ENCODE peak calls at places on chromosomes 3 and 15, in ten cellular contexts. A is CD4-positive, CD25-positive, alpha-beta regulatory T cell; I is GM23248; M is AG10803; E is DND-41; R is GM06990; P is left ventricle myocardium inferior; J is lower lobe of right lung; S is colonic mucosa; C is WERI-Rb-1. O is an unnamed sample.

GRCh38 chr3:12489832-12490231 is 5.6 kb downstream of the TSEN2 start:
- DNase-seq in A (no peak), I (no peak), M (peak), E (no peak), R (no peak), P (no peak), J (no peak), S (no peak), C (no peak), O (no peak)

GRCh38 chr15:66721501-66721937 is 19.5 kb downstream of the SMAD6 start:
- DNase-seq in A (peak), I (peak), M (no peak), E (peak), R (no peak), P (no peak), J (no peak), S (no peak), C (no peak), O (no peak)

GRCh38 chr3:179071161-179071568 is 444 bp downstream of the ZMAT3 start:
- DNase-seq in A (peak), I (peak), M (peak), E (peak), R (peak), P (no peak), J (no peak), S (peak), C (peak), O (no peak)

GRCh38 chr3:104606812-104607211 is 759.9 kb upstream of the ALCAM start:
- DNase-seq in A (no peak), I (no peak), M (no peak), E (peak), R (no peak), P (no peak), J (no peak), S (no peak), C (no peak), O (no peak)

GRCh38 chr15:57647071-57647790 is 55.5 kb downstream of the MYZAP start:
- DNase-seq in A (no peak), I (peak), M (no peak), E (no peak), R (no peak), P (no peak), J (no peak), S (no peak), C (no peak), O (no peak)

GRCh38 chr3:359672-360071 is 163.1 kb downstream of the CHL1 start:
- DNase-seq in A (no peak), I (no peak), M (no peak), E (no peak), R (no peak), P (no peak), J (no peak), S (no peak), C (no peak), O (no peak)

GRCh38 chr3:72973031-72973723 is 23.4 kb upstream of the PPP4R2 start:
- DNase-seq in A (no peak), I (no peak), M (no peak), E (no peak), R (no peak), P (no peak), J (no peak), S (peak), C (peak), O (no peak)

GRCh38 chr3:48991851-48992545 is 2.0 kb downstream of the P4HTM start:
- DNase-seq in A (no peak), I (peak), M (no peak), E (no peak), R (no peak), P (no peak), J (no peak), S (no peak), C (no peak), O (no peak)

GRCh38 chr15:80055933-80056332 is 3.5 kb upstream of the ZFAND6 start:
- DNase-seq in A (no peak), I (no peak), M (no peak), E (no peak), R (no peak), P (no peak), J (no peak), S (no peak), C (no peak), O (no peak)

GRCh38 chr15:89577776-89578115 is 2.5 kb downstream of the TICRR start:
- DNase-seq in A (no peak), I (no peak), M (no peak), E (no peak), R (no peak), P (no peak), J (no peak), S (no peak), C (no peak), O (no peak)

GRCh38 chr3:99850608-99851007 is 32.9 kb downstream of the CMSS1 start:
- DNase-seq in A (no peak), I (no peak), M (no peak), E (no peak), R (no peak), P (no peak), J (no peak), S (no peak), C (no peak), O (no peak)

GRCh38 chr3:105367063-105367405 is 325 bp downstream of the ALCAM start:
- DNase-seq in A (no peak), I (peak), M (no peak), E (peak), R (peak), P (no peak), J (peak), S (peak), C (peak), O (no peak)

GRCh38 chr3:194950906-194951628 is 265.4 kb downstream of the FAM43A start:
- DNase-seq in A (no peak), I (no peak), M (no peak), E (no peak), R (no peak), P (no peak), J (no peak), S (no peak), C (no peak), O (no peak)

GRCh38 chr3:160921020-160921635 is 165.1 kb downstream of the PPM1L start:
- DNase-seq in A (peak), I (peak), M (peak), E (no peak), R (no peak), P (no peak), J (no peak), S (no peak), C (peak), O (peak)

GRCh38 chr3:112676659-112677234 is 35.8 kb upstream of the CCDC80 start:
- DNase-seq in A (peak), I (peak), M (peak), E (no peak), R (peak), P (peak), J (peak), S (peak), C (no peak), O (peak)

GRCh38 chr15:41827290-41827879 is 507 bp upstream of the JMJD7 start:
- DNase-seq in A (no peak), I (no peak), M (no peak), E (peak), R (no peak), P (peak), J (no peak), S (peak), C (no peak), O (no peak)

GRCh38 chr15:52331490-52332240 is 36.1 kb upstream of the MYO5C start:
- DNase-seq in A (peak), I (peak), M (peak), E (peak), R (peak), P (no peak), J (no peak), S (no peak), C (peak), O (no peak)

GRCh38 chr3:141345951-141346817 is 22.1 kb upstream of the ZBTB38 start:
- DNase-seq in A (no peak), I (no peak), M (no peak), E (no peak), R (no peak), P (no peak), J (no peak), S (peak), C (peak), O (no peak)

GRCh38 chr15:64163662-64164362 is 990 bp upstream of the PPIB start:
- DNase-seq in A (no peak), I (peak), M (no peak), E (no peak), R (no peak), P (no peak), J (peak), S (peak), C (no peak), O (no peak)

GRCh38 chr3:190618349-190619030 is 104.6 kb downstream of the IL1RAP start:
- DNase-seq in A (peak), I (no peak), M (no peak), E (no peak), R (peak), P (no peak), J (no peak), S (no peak), C (no peak), O (no peak)

GRCh38 chr15:26126819-26127387 is 263.8 kb upstream of the ATP10A start:
- DNase-seq in A (no peak), I (no peak), M (no peak), E (no peak), R (no peak), P (no peak), J (no peak), S (no peak), C (no peak), O (no peak)

GRCh38 chr3:123028233-123028828 is 768 bp upstream of the SEMA5B start:
- DNase-seq in A (peak), I (peak), M (peak), E (peak), R (peak), P (no peak), J (no peak), S (peak), C (peak), O (peak)

GRCh38 chr15:44471885-44472284 is 44.5 kb downstream of the CTDSPL2 start:
- DNase-seq in A (no peak), I (no peak), M (peak), E (no peak), R (no peak), P (no peak), J (no peak), S (no peak), C (no peak), O (no peak)

GRCh38 chr3:126083511-126083912 is 412 bp downstream of the SLC41A3 start:
- DNase-seq in A (peak), I (peak), M (peak), E (peak), R (peak), P (peak), J (peak), S (peak), C (peak), O (no peak)

GRCh38 chr15:51227967-51228783 is 110.2 kb downstream of the CYP19A1 start:
- DNase-seq in A (peak), I (peak), M (peak), E (peak), R (peak), P (no peak), J (no peak), S (no peak), C (no peak), O (peak)

GRCh38 chr15:78415284-78415683 is 22.7 kb upstream of the IREB2 start:
- DNase-seq in A (no peak), I (peak), M (peak), E (no peak), R (no peak), P (no peak), J (no peak), S (no peak), C (peak), O (no peak)

GRCh38 chr3:14177580-14178246 is 688 bp downstream of the XPC start:
- DNase-seq in A (no peak), I (no peak), M (no peak), E (no peak), R (no peak), P (no peak), J (no peak), S (no peak), C (no peak), O (no peak)

GRCh38 chr3:94004301-94004910 is 24.0 kb downstream of the STX19 start:
- DNase-seq in A (peak), I (peak), M (peak), E (no peak), R (no peak), P (no peak), J (no peak), S (no peak), C (no peak), O (peak)

GRCh38 chr3:152373379-152373778 is 104.7 kb downstream of the MBNL1 start:
- DNase-seq in A (no peak), I (no peak), M (no peak), E (no peak), R (no peak), P (no peak), J (no peak), S (no peak), C (no peak), O (no peak)

GRCh38 chr15:68224546-68225250 is 4.8 kb downstream of the CLN6 start:
- DNase-seq in A (no peak), I (no peak), M (no peak), E (peak), R (no peak), P (no peak), J (no peak), S (no peak), C (no peak), O (no peak)

GRCh38 chr15:79682851-79683288 is 213.9 kb downstream of the MTHFS start:
- DNase-seq in A (no peak), I (peak), M (peak), E (no peak), R (no peak), P (no peak), J (no peak), S (no peak), C (no peak), O (peak)

GRCh38 chr3:28940530-28940929 is 340.3 kb upstream of the RBMS3 start:
- DNase-seq in A (peak), I (peak), M (peak), E (no peak), R (peak), P (no peak), J (no peak), S (peak), C (no peak), O (peak)

GRCh38 chr3:33439421-33440327 is 531 bp downstream of the UBP1 start:
- DNase-seq in A (peak), I (peak), M (peak), E (peak), R (peak), P (peak), J (peak), S (peak), C (peak), O (no peak)

GRCh38 chr15:70195171-70195807 is 97.6 kb upstream of the TLE3 start:
- DNase-seq in A (no peak), I (no peak), M (no peak), E (no peak), R (no peak), P (no peak), J (no peak), S (no peak), C (no peak), O (no peak)

GRCh38 chr3:47370887-47371697 is 9.7 kb upstream of the PTPN23 start:
- DNase-seq in A (peak), I (peak), M (no peak), E (peak), R (no peak), P (no peak), J (no peak), S (peak), C (peak), O (no peak)

GRCh38 chr15:40265875-40266274 is 17.0 kb downstream of the ANKRD63 start:
- DNase-seq in A (no peak), I (no peak), M (no peak), E (no peak), R (no peak), P (no peak), J (no peak), S (no peak), C (no peak), O (no peak)

GRCh38 chr15:40266828-40267304 is 16.0 kb downstream of the ANKRD63 start:
- DNase-seq in A (no peak), I (peak), M (peak), E (no peak), R (no peak), P (no peak), J (peak), S (no peak), C (no peak), O (peak)

GRCh38 chr15:40265355-40265754 is 17.5 kb downstream of the ANKRD63 start:
- DNase-seq in A (no peak), I (no peak), M (no peak), E (no peak), R (no peak), P (no peak), J (no peak), S (no peak), C (no peak), O (no peak)

GRCh38 chr15:40264321-40265153 is 18.3 kb downstream of the ANKRD63 start:
- DNase-seq in A (no peak), I (no peak), M (no peak), E (no peak), R (no peak), P (no peak), J (no peak), S (no peak), C (no peak), O (no peak)

DNA sequence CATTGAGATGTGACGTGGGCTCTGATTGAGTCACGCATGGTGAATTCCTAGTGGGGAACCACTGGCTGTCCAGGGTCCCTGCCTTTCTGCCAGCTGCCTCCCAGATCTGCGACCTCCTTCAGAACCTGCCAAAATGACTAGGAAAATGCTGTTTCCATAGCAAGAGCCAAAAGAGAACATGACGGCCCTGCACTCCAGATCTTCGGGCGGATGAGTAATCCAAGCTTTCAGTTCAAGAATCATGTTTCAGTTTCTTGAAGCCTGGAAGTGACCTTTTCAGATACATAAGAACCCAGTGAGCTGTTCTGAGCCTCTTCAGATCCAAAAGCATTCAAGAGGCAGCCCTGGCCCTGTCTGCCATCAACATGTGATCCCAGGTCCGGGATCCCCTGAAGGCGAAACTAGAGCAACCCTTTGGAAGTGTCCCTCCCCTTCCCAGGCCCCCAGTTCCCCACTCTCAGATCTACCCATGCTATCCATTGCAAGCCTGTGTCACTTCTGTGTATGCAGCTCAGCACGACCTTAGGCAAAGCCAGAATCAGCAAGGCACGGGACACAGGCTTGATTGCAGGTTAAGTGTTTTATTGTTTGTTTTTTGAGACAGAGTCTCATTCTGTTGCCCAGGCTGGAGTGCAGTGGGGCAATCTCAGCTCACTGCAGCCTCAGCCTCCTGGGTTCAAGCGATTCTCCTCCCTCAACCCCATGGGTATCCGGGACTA is 19.7 kb downstream of the ANKRD63 start:
- DNase-seq in A (no peak), I (peak), M (peak), E (no peak), R (no peak), P (no peak), J (no peak), S (no peak), C (no peak), O (no peak)
- H3K4me3 ChIP-seq in A (no peak), I (no peak), M (no peak), E (no peak), R (no peak), P (no peak), J (no peak), S (no peak), C (no peak), O (no peak)

GRCh38 chr15:55993111-55993803 is at the start of gene NEDD4:
- DNase-seq in A (peak), I (peak), M (peak), E (peak), R (peak), P (peak), J (peak), S (peak), C (peak), O (peak)
- H3K4me3 ChIP-seq in A (peak), I (peak), M (peak), E (peak), R (peak), P (peak), J (peak), S (peak), C (peak), O (peak)

DNA sequence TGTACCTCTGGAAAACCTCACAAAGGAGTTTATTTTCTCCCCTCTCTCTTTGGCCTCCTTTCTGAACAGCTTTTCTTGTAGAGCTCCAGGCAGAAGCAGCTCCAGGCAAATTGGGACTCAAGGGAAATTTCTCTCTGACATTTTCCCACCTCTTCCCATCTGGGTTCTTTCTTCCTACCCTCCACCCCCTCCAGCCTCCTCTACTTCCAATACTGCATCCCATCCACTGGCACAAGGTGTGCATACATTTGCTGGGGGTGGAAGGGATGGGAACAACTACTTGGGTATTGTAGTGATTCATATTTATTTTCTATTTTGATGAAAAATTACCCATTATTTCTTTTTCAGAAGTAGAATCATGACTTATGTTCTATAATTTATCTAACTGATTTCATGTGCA is 119.7 kb downstream of the CD47 start:
- DNase-seq in A (no peak), I (no peak), M (no peak), E (no peak), R (no peak), P (no peak), J (no peak), S (no peak), C (no peak), O (no peak)
- H3K4me3 ChIP-seq in A (no peak), I (no peak), M (no peak), E (no peak), R (no peak), P (no peak), J (no peak), S (no peak), C (no peak), O (no peak)

GRCh38 chr15:34754674-34755418 is at the start of gene GJD2:
- DNase-seq in A (peak), I (peak), M (no peak), E (no peak), R (no peak), P (no peak), J (no peak), S (no peak), C (peak), O (no peak)
- H3K4me3 ChIP-seq in A (no peak), I (peak), M (no peak), E (no peak), R (no peak), P (peak), J (peak), S (no peak), C (peak), O (no peak)

GRCh38 chr3:184335291-184335660 is 2.1 kb upstream of the FAM131A start:
- DNase-seq in A (no peak), I (peak), M (peak), E (no peak), R (no peak), P (no peak), J (no peak), S (no peak), C (no peak), O (no peak)
- H3K4me3 ChIP-seq in A (peak), I (peak), M (peak), E (no peak), R (peak), P (peak), J (peak), S (no peak), C (peak), O (peak)

O was measured in AG09309.